ENCODE peak calls at places on chromosomes 2 and 18, in six cellular contexts. One of them, this sample, is unnamed.

GRCh38 chr2:230947908-230948365 is 22.9 kb upstream of the GPR55 start:
- DNase-seq in K562: no peak
- DNase-seq in HCT116: no peak
- DNase-seq in GM12878: peak; percentile 71
- DNase-seq in SK-N-SH: no peak
- DNase-seq in HepG2: no peak
- DNase-seq in this sample: no peak

GRCh38 chr2:145168091-145168490 is 648.2 kb upstream of the ZEB2 start:
- DNase-seq in HCT116: no peak
- DNase-seq in K562: no peak
- DNase-seq in HepG2: no peak
- DNase-seq in GM12878: no peak
- DNase-seq in SK-N-SH: no peak
- DNase-seq in this sample: no peak

GRCh38 chr2:208501217-208501616 is 94.6 kb downstream of the PTH2R start:
- DNase-seq in K562: no peak
- DNase-seq in GM12878: no peak
- DNase-seq in HepG2: peak; percentile 30
- DNase-seq in HCT116: no peak
- DNase-seq in SK-N-SH: no peak
- DNase-seq in this sample: peak; percentile 49

GRCh38 chr18:80104364-80104779 is 4.7 kb upstream of the ADNP2 start:
- DNase-seq in HCT116: no peak
- DNase-seq in SK-N-SH: no peak
- DNase-seq in GM12878: no peak
- DNase-seq in K562: no peak
- DNase-seq in HepG2: peak; percentile 30
- DNase-seq in this sample: no peak

GRCh38 chr2:103805746-103806145 is 1043.9 kb downstream of the TMEM182 start:
- DNase-seq in HCT116: no peak
- DNase-seq in HepG2: no peak
- DNase-seq in K562: no peak
- DNase-seq in SK-N-SH: no peak
- DNase-seq in GM12878: no peak
- DNase-seq in this sample: no peak

GRCh38 chr2:15346624-15347023 is 214.5 kb downstream of the NBAS start:
- DNase-seq in K562: no peak
- DNase-seq in GM12878: no peak
- DNase-seq in HCT116: no peak
- DNase-seq in HepG2: no peak
- DNase-seq in SK-N-SH: no peak
- DNase-seq in this sample: no peak

GRCh38 chr2:156601840-156602551 is 165.8 kb downstream of the GPD2 start:
- DNase-seq in K562: no peak
- DNase-seq in SK-N-SH: no peak
- DNase-seq in GM12878: no peak
- DNase-seq in HepG2: no peak
- DNase-seq in HCT116: no peak
- DNase-seq in this sample: no peak

GRCh38 chr2:226398580-226398979 is 401.0 kb downstream of the IRS1 start:
- DNase-seq in K562: no peak
- DNase-seq in HCT116: no peak
- DNase-seq in HepG2: peak; percentile 18
- DNase-seq in SK-N-SH: no peak
- DNase-seq in GM12878: no peak
- DNase-seq in this sample: no peak

GRCh38 chr2:113202305-113203216 is 28.8 kb downstream of the PSD4 start:
- DNase-seq in K562: no peak
- DNase-seq in HepG2: no peak
- DNase-seq in SK-N-SH: no peak
- DNase-seq in GM12878: no peak
- DNase-seq in HCT116: no peak
- DNase-seq in this sample: no peak

GRCh38 chr2:240623531-240624010 is 1.7 kb upstream of the GPR35 start:
- DNase-seq in HCT116: no peak
- DNase-seq in GM12878: no peak
- DNase-seq in SK-N-SH: no peak
- DNase-seq in K562: no peak
- DNase-seq in HepG2: no peak
- DNase-seq in this sample: no peak

GRCh38 chr18:62289047-62289446 is 36.1 kb upstream of the TNFRSF11A start:
- DNase-seq in K562: no peak
- DNase-seq in HCT116: no peak
- DNase-seq in GM12878: no peak
- DNase-seq in HepG2: no peak
- DNase-seq in SK-N-SH: no peak
- DNase-seq in this sample: no peak

GRCh38 chr2:240902615-240903041 is 3.5 kb upstream of the CROCC2 start:
- DNase-seq in SK-N-SH: peak; percentile 80
- DNase-seq in HCT116: no peak
- DNase-seq in GM12878: no peak
- DNase-seq in HepG2: no peak
- DNase-seq in K562: no peak
- DNase-seq in this sample: no peak

GRCh38 chr18:27685807-27686412 is 491.0 kb downstream of the CDH2 start:
- DNase-seq in K562: peak; percentile 16
- DNase-seq in SK-N-SH: peak; percentile 16
- DNase-seq in GM12878: no peak
- DNase-seq in HepG2: peak; percentile 14
- DNase-seq in HCT116: peak; percentile 18
- DNase-seq in this sample: peak; percentile 6

GRCh38 chr2:905091-905832 is 45.4 kb upstream of the SNTG2 start:
- DNase-seq in HepG2: no peak
- DNase-seq in K562: no peak
- DNase-seq in SK-N-SH: no peak
- DNase-seq in HCT116: no peak
- DNase-seq in GM12878: no peak
- DNase-seq in this sample: no peak

GRCh38 chr2:219446101-219446504 is 11.5 kb downstream of the SPEG start:
- DNase-seq in HepG2: no peak
- DNase-seq in K562: no peak
- DNase-seq in HCT116: no peak
- DNase-seq in SK-N-SH: peak; percentile 92
- DNase-seq in GM12878: no peak
- DNase-seq in this sample: no peak

GRCh38 chr2:216774180-216774579 is 78.8 kb upstream of the IGFBP5 start:
- DNase-seq in SK-N-SH: no peak
- DNase-seq in HepG2: no peak
- DNase-seq in GM12878: no peak
- DNase-seq in HCT116: no peak
- DNase-seq in K562: no peak
- DNase-seq in this sample: no peak

GRCh38 chr2:136104977-136105376 is 13.0 kb downstream of the CXCR4 start:
- DNase-seq in GM12878: no peak
- DNase-seq in HepG2: peak; percentile 61
- DNase-seq in HCT116: no peak
- DNase-seq in K562: no peak
- DNase-seq in SK-N-SH: no peak
- DNase-seq in this sample: peak; percentile 39

GRCh38 chr2:199136681-199137080 is 321.1 kb downstream of the SATB2 start:
- DNase-seq in K562: peak; percentile 5
- DNase-seq in HepG2: no peak
- DNase-seq in HCT116: no peak
- DNase-seq in GM12878: no peak
- DNase-seq in SK-N-SH: no peak
- DNase-seq in this sample: no peak

GRCh38 chr2:215392164-215392563 is 43.7 kb downstream of the FN1 start:
- DNase-seq in GM12878: no peak
- DNase-seq in SK-N-SH: no peak
- DNase-seq in K562: no peak
- DNase-seq in HCT116: no peak
- DNase-seq in HepG2: no peak
- DNase-seq in this sample: no peak

GRCh38 chr2:215392687-215393270 is 43.1 kb downstream of the FN1 start:
- DNase-seq in K562: no peak
- DNase-seq in HepG2: no peak
- DNase-seq in SK-N-SH: no peak
- DNase-seq in GM12878: no peak
- DNase-seq in HCT116: no peak
- DNase-seq in this sample: no peak

GRCh38 chr2:215395687-215396460 is 40.0 kb downstream of the FN1 start:
- DNase-seq in GM12878: no peak
- DNase-seq in SK-N-SH: no peak
- DNase-seq in K562: no peak
- DNase-seq in HepG2: no peak
- DNase-seq in HCT116: no peak
- DNase-seq in this sample: no peak

GRCh38 chr2:215396595-215397313 is 39.1 kb downstream of the FN1 start:
- DNase-seq in GM12878: no peak
- DNase-seq in K562: no peak
- DNase-seq in HepG2: no peak
- DNase-seq in SK-N-SH: no peak
- DNase-seq in HCT116: no peak
- DNase-seq in this sample: no peak

DNA sequence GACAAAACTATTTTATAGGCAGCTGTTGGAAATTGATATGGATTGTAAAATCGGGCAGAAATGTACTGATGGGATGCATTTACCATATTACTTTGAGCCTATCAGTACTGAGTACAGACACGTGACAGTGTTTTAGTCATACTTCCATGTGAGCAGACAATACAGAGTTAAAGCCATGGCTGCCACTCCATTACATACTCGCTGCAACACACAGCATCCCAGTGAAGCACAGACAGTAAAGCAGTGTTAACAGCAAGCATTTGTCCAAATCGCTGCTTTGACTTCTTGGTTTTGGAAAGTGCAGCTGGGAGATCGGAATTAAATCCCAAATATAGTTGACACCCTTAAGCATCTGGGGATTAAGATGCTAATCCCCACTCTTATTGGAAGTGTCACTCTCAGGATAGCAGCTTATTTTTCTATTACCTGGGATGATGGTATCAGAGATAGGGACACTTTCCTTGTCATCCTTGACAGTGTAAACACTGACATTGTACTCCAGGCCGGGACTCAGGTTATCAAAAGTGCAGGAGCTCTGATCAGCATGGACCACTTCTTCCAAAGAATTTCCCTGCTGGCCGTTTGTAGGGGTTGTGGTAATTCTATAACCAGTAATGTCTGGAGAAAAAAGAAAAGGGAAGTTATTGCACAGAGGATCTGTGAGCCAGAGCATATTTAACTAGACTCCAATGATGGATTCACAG is 41.6 kb downstream of the FN1 start:
- DNase-seq in GM12878: no peak
- DNase-seq in SK-N-SH: no peak
- DNase-seq in K562: no peak
- DNase-seq in HepG2: no peak
- DNase-seq in HCT116: no peak
- DNase-seq in this sample: no peak
- TF ChIP-seq JUND in GM12878: no peak
- TF ChIP-seq JUND in SK-N-SH: no peak
- TF ChIP-seq JUND in K562: no peak
- TF ChIP-seq JUND in HepG2: no peak
- TF ChIP-seq JUND in HCT116: no peak
- TF ChIP-seq JUND in this sample: no peak

GRCh38 chr18:59957957-59958356 is 58.2 kb downstream of the PMAIP1 start:
- DNase-seq in SK-N-SH: peak; percentile 78
- DNase-seq in GM12878: no peak
- DNase-seq in K562: peak; percentile 14
- DNase-seq in HCT116: peak; percentile 67
- DNase-seq in HepG2: peak; percentile 3
- DNase-seq in this sample: no peak
- TF ChIP-seq JUND in SK-N-SH: peak; percentile 36
- TF ChIP-seq JUND in GM12878: no peak
- TF ChIP-seq JUND in K562: peak; percentile 41
- TF ChIP-seq JUND in HCT116: no peak
- TF ChIP-seq JUND in HepG2: no peak
- TF ChIP-seq JUND in this sample: no peak

GRCh38 chr2:74024216-74024615 is 39.5 kb downstream of the TET3 start:
- DNase-seq in GM12878: no peak
- DNase-seq in HepG2: no peak
- DNase-seq in SK-N-SH: no peak
- DNase-seq in HCT116: no peak
- DNase-seq in K562: no peak
- DNase-seq in this sample: no peak

GRCh38 chr2:74021407-74021755 is 36.7 kb downstream of the TET3 start:
- DNase-seq in K562: no peak
- DNase-seq in GM12878: no peak
- DNase-seq in SK-N-SH: no peak
- DNase-seq in HCT116: no peak
- DNase-seq in HepG2: no peak
- DNase-seq in this sample: no peak

GRCh38 chr2:74019516-74019915 is 34.8 kb downstream of the TET3 start:
- DNase-seq in K562: no peak
- DNase-seq in HepG2: no peak
- DNase-seq in SK-N-SH: no peak
- DNase-seq in GM12878: no peak
- DNase-seq in HCT116: no peak
- DNase-seq in this sample: no peak

GRCh38 chr2:74017181-74017580 is 32.5 kb downstream of the TET3 start:
- DNase-seq in SK-N-SH: no peak
- DNase-seq in HCT116: no peak
- DNase-seq in K562: no peak
- DNase-seq in HepG2: no peak
- DNase-seq in GM12878: no peak
- DNase-seq in this sample: no peak

DNA sequence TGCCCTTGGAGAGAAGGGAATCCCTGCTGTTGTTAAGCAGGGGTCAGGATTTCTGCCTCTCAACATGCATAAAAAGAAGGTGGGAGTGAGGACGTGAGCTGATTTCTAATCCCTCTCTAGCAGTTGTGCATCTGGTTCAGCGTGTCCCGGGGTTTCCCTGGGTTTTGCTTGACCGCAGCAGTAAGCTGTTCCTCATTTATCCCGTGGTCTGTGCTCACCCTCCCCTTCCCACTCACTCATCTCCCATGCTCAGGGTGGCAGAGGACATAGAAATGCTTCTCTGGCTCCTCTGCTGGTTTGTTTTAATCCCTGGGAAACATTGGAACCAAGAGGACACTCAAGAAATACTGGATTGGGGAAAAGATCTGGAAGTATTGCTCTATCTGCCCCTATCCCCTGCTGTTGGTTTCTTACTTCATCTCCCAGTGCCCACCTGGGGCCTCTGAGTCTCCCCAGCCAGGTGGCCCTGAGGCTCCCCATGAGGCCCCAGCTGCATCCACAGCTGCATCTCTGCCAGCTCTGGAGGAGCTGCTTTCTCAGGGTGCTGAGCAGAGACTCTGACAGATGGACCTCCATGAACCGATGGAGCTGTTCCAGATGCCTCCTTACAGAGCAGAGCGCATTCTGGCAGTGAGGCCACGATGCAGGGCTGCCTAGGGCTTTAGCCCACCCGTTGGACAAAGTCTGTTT is 36.2 kb downstream of the TET3 start:
- DNase-seq in HepG2: no peak
- DNase-seq in GM12878: no peak
- DNase-seq in HCT116: no peak
- DNase-seq in K562: no peak
- DNase-seq in SK-N-SH: no peak
- DNase-seq in this sample: no peak
- TF ChIP-seq JUND in HepG2: no peak
- TF ChIP-seq JUND in GM12878: no peak
- TF ChIP-seq JUND in HCT116: no peak
- TF ChIP-seq JUND in K562: no peak
- TF ChIP-seq JUND in SK-N-SH: no peak
- TF ChIP-seq JUND in this sample: no peak

DNA sequence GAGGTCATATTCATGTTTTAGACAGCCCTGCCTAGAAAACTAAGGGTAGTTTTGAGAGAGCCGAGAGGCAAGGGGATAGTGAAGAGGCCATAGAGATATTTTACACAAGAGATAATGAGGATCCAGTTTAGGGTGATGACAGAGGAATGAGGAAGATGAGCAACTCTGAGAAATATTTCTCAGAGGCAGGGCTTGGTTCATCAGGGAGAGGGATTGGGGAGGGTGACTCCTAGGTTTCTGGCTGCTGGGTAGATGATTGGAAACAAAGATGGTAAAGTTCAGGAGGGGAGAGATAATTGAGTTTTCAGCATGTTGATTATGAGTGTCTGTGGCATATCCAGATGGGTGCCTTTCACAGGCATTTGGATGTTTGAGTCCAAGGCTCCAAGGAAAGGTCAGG is 7.3 kb downstream of the MYL12B start:
- DNase-seq in SK-N-SH: no peak
- DNase-seq in K562: no peak
- DNase-seq in GM12878: no peak
- DNase-seq in HepG2: no peak
- DNase-seq in HCT116: no peak
- DNase-seq in this sample: no peak
- TF ChIP-seq JUND in SK-N-SH: no peak
- TF ChIP-seq JUND in K562: no peak
- TF ChIP-seq JUND in GM12878: no peak
- TF ChIP-seq JUND in HepG2: no peak
- TF ChIP-seq JUND in HCT116: no peak
- TF ChIP-seq JUND in this sample: no peak

This sample was measured in T47D.